ENCODE peak calls at places on chromosome 11, in seven cellular contexts. One of them, this sample, is unnamed.

GRCh38 chr11:80487952-80488351 is 1047.1 kb upstream of the TENM4 start:
- DNase-seq in activated CD4-positive, CD25-positive, alpha-beta regulatory T cell: no peak
- DNase-seq in COLO829: no peak
- DNase-seq in esophagus squamous epithelium: no peak
- DNase-seq in NCI-H1417: no peak
- DNase-seq in NCI-H1092 treated with DMSO at 0.1 percent for 48 hours: no peak
- DNase-seq in heart right ventricle: no peak
- DNase-seq in this sample: no peak

GRCh38 chr11:31813242-31813960 is 2.3 kb upstream of the PAX6 start:
- DNase-seq in activated CD4-positive, CD25-positive, alpha-beta regulatory T cell: no peak
- DNase-seq in COLO829: no peak
- DNase-seq in esophagus squamous epithelium: no peak
- DNase-seq in NCI-H1417: peak
- DNase-seq in NCI-H1092 treated with DMSO at 0.1 percent for 48 hours: no peak
- DNase-seq in heart right ventricle: no peak
- DNase-seq in this sample: no peak

GRCh38 chr11:126332221-126332711 is 23.2 kb upstream of the ST3GAL4 start:
- DNase-seq in activated CD4-positive, CD25-positive, alpha-beta regulatory T cell: no peak
- DNase-seq in COLO829: peak
- DNase-seq in esophagus squamous epithelium: no peak
- DNase-seq in NCI-H1417: no peak
- DNase-seq in NCI-H1092 treated with DMSO at 0.1 percent for 48 hours: no peak
- DNase-seq in heart right ventricle: peak
- DNase-seq in this sample: peak

GRCh38 chr11:62538470-62539237 is 8.0 kb downstream of the AHNAK start:
- DNase-seq in activated CD4-positive, CD25-positive, alpha-beta regulatory T cell: no peak
- DNase-seq in COLO829: no peak
- DNase-seq in esophagus squamous epithelium: no peak
- DNase-seq in NCI-H1417: peak
- DNase-seq in NCI-H1092 treated with DMSO at 0.1 percent for 48 hours: no peak
- DNase-seq in heart right ventricle: no peak
- DNase-seq in this sample: no peak

GRCh38 chr11:35158371-35159081 is 19.6 kb downstream of the CD44 start:
- DNase-seq in activated CD4-positive, CD25-positive, alpha-beta regulatory T cell: no peak
- DNase-seq in COLO829: no peak
- DNase-seq in esophagus squamous epithelium: no peak
- DNase-seq in NCI-H1417: peak
- DNase-seq in NCI-H1092 treated with DMSO at 0.1 percent for 48 hours: no peak
- DNase-seq in heart right ventricle: peak
- DNase-seq in this sample: peak

GRCh38 chr11:27040302-27041115 is at the start of gene BBOX1:
- DNase-seq in activated CD4-positive, CD25-positive, alpha-beta regulatory T cell: no peak
- DNase-seq in COLO829: peak
- DNase-seq in esophagus squamous epithelium: no peak
- DNase-seq in NCI-H1417: peak
- DNase-seq in NCI-H1092 treated with DMSO at 0.1 percent for 48 hours: no peak
- DNase-seq in heart right ventricle: no peak
- DNase-seq in this sample: no peak

GRCh38 chr11:44905131-44905866 is 45.4 kb downstream of the TP53I11 start:
- DNase-seq in activated CD4-positive, CD25-positive, alpha-beta regulatory T cell: no peak
- DNase-seq in COLO829: no peak
- DNase-seq in esophagus squamous epithelium: no peak
- DNase-seq in NCI-H1417: no peak
- DNase-seq in NCI-H1092 treated with DMSO at 0.1 percent for 48 hours: no peak
- DNase-seq in heart right ventricle: no peak
- DNase-seq in this sample: no peak

GRCh38 chr11:64120951-64121569 is 44.9 kb downstream of the MACROD1 start:
- DNase-seq in activated CD4-positive, CD25-positive, alpha-beta regulatory T cell: no peak
- DNase-seq in COLO829: peak
- DNase-seq in esophagus squamous epithelium: no peak
- DNase-seq in NCI-H1417: peak
- DNase-seq in NCI-H1092 treated with DMSO at 0.1 percent for 48 hours: no peak
- DNase-seq in heart right ventricle: peak
- DNase-seq in this sample: no peak

GRCh38 chr11:135037828-135038227 is 625.8 kb upstream of the B3GAT1 start:
- DNase-seq in activated CD4-positive, CD25-positive, alpha-beta regulatory T cell: no peak
- DNase-seq in COLO829: no peak
- DNase-seq in esophagus squamous epithelium: no peak
- DNase-seq in NCI-H1417: no peak
- DNase-seq in NCI-H1092 treated with DMSO at 0.1 percent for 48 hours: no peak
- DNase-seq in heart right ventricle: no peak
- DNase-seq in this sample: no peak

GRCh38 chr11:128814856-128815705 is 52.0 kb downstream of the KCNJ1 start:
- DNase-seq in activated CD4-positive, CD25-positive, alpha-beta regulatory T cell: no peak
- DNase-seq in COLO829: peak
- DNase-seq in esophagus squamous epithelium: no peak
- DNase-seq in NCI-H1417: no peak
- DNase-seq in NCI-H1092 treated with DMSO at 0.1 percent for 48 hours: no peak
- DNase-seq in heart right ventricle: peak
- DNase-seq in this sample: peak

GRCh38 chr11:76049506-76049905 is 156.8 kb downstream of the WNT11 start:
- DNase-seq in activated CD4-positive, CD25-positive, alpha-beta regulatory T cell: no peak
- DNase-seq in COLO829: no peak
- DNase-seq in esophagus squamous epithelium: no peak
- DNase-seq in NCI-H1417: no peak
- DNase-seq in NCI-H1092 treated with DMSO at 0.1 percent for 48 hours: no peak
- DNase-seq in heart right ventricle: no peak
- DNase-seq in this sample: no peak

GRCh38 chr11:118491041-118491440 is 36.2 kb upstream of the TTC36 start:
- DNase-seq in activated CD4-positive, CD25-positive, alpha-beta regulatory T cell: no peak
- DNase-seq in COLO829: no peak
- DNase-seq in esophagus squamous epithelium: no peak
- DNase-seq in NCI-H1417: no peak
- DNase-seq in NCI-H1092 treated with DMSO at 0.1 percent for 48 hours: no peak
- DNase-seq in heart right ventricle: no peak
- DNase-seq in this sample: no peak

GRCh38 chr11:64360403-64360980 is 1.5 kb downstream of the RPS6KA4 start:
- DNase-seq in activated CD4-positive, CD25-positive, alpha-beta regulatory T cell: no peak
- DNase-seq in COLO829: no peak
- DNase-seq in esophagus squamous epithelium: no peak
- DNase-seq in NCI-H1417: peak
- DNase-seq in NCI-H1092 treated with DMSO at 0.1 percent for 48 hours: no peak
- DNase-seq in heart right ventricle: no peak
- DNase-seq in this sample: no peak

GRCh38 chr11:79822771-79823170 is 381.9 kb upstream of the TENM4 start:
- DNase-seq in activated CD4-positive, CD25-positive, alpha-beta regulatory T cell: no peak
- DNase-seq in COLO829: no peak
- DNase-seq in esophagus squamous epithelium: no peak
- DNase-seq in NCI-H1417: no peak
- DNase-seq in NCI-H1092 treated with DMSO at 0.1 percent for 48 hours: no peak
- DNase-seq in heart right ventricle: no peak
- DNase-seq in this sample: no peak

GRCh38 chr11:79312591-79313267 is 128.1 kb downstream of the TENM4 start:
- DNase-seq in activated CD4-positive, CD25-positive, alpha-beta regulatory T cell: no peak
- DNase-seq in COLO829: no peak
- DNase-seq in esophagus squamous epithelium: no peak
- DNase-seq in NCI-H1417: peak
- DNase-seq in NCI-H1092 treated with DMSO at 0.1 percent for 48 hours: peak
- DNase-seq in heart right ventricle: no peak
- DNase-seq in this sample: no peak

GRCh38 chr11:78690588-78690987 is 115.9 kb upstream of the NARS2 start:
- DNase-seq in activated CD4-positive, CD25-positive, alpha-beta regulatory T cell: no peak
- DNase-seq in COLO829: no peak
- DNase-seq in esophagus squamous epithelium: no peak
- DNase-seq in NCI-H1417: no peak
- DNase-seq in NCI-H1092 treated with DMSO at 0.1 percent for 48 hours: no peak
- DNase-seq in heart right ventricle: no peak
- DNase-seq in this sample: no peak

GRCh38 chr11:73990727-73991126 is 8.1 kb upstream of the UCP2 start:
- DNase-seq in activated CD4-positive, CD25-positive, alpha-beta regulatory T cell: no peak
- DNase-seq in COLO829: no peak
- DNase-seq in esophagus squamous epithelium: no peak
- DNase-seq in NCI-H1417: peak
- DNase-seq in NCI-H1092 treated with DMSO at 0.1 percent for 48 hours: no peak
- DNase-seq in heart right ventricle: no peak
- DNase-seq in this sample: no peak

GRCh38 chr11:69643646-69644045 is 2.7 kb downstream of the CCND1 start:
- DNase-seq in activated CD4-positive, CD25-positive, alpha-beta regulatory T cell: no peak
- DNase-seq in COLO829: no peak
- DNase-seq in esophagus squamous epithelium: no peak
- DNase-seq in NCI-H1417: peak
- DNase-seq in NCI-H1092 treated with DMSO at 0.1 percent for 48 hours: no peak
- DNase-seq in heart right ventricle: no peak
- DNase-seq in this sample: no peak

GRCh38 chr11:110331626-110332025 is 35.2 kb upstream of the RDX start:
- DNase-seq in activated CD4-positive, CD25-positive, alpha-beta regulatory T cell: no peak
- DNase-seq in COLO829: peak
- DNase-seq in esophagus squamous epithelium: no peak
- DNase-seq in NCI-H1417: no peak
- DNase-seq in NCI-H1092 treated with DMSO at 0.1 percent for 48 hours: no peak
- DNase-seq in heart right ventricle: no peak
- DNase-seq in this sample: no peak

GRCh38 chr11:1879941-1880720 is 11.6 kb downstream of the PRR33 start:
- DNase-seq in activated CD4-positive, CD25-positive, alpha-beta regulatory T cell: no peak
- DNase-seq in COLO829: no peak
- DNase-seq in esophagus squamous epithelium: no peak
- DNase-seq in NCI-H1417: no peak
- DNase-seq in NCI-H1092 treated with DMSO at 0.1 percent for 48 hours: no peak
- DNase-seq in heart right ventricle: peak
- DNase-seq in this sample: peak

GRCh38 chr11:102061276-102061675 is 14.0 kb downstream of the CFAP300 start:
- DNase-seq in activated CD4-positive, CD25-positive, alpha-beta regulatory T cell: no peak
- DNase-seq in COLO829: peak
- DNase-seq in esophagus squamous epithelium: no peak
- DNase-seq in NCI-H1417: no peak
- DNase-seq in NCI-H1092 treated with DMSO at 0.1 percent for 48 hours: no peak
- DNase-seq in heart right ventricle: no peak
- DNase-seq in this sample: no peak

GRCh38 chr11:79013509-79013908 is 427.3 kb downstream of the TENM4 start:
- DNase-seq in activated CD4-positive, CD25-positive, alpha-beta regulatory T cell: no peak
- DNase-seq in COLO829: no peak
- DNase-seq in esophagus squamous epithelium: no peak
- DNase-seq in NCI-H1417: no peak
- DNase-seq in NCI-H1092 treated with DMSO at 0.1 percent for 48 hours: no peak
- DNase-seq in heart right ventricle: no peak
- DNase-seq in this sample: no peak

GRCh38 chr11:19597194-19597593 is 115.4 kb upstream of the NAV2 start:
- DNase-seq in activated CD4-positive, CD25-positive, alpha-beta regulatory T cell: no peak
- DNase-seq in COLO829: peak
- DNase-seq in esophagus squamous epithelium: no peak
- DNase-seq in NCI-H1417: no peak
- DNase-seq in NCI-H1092 treated with DMSO at 0.1 percent for 48 hours: no peak
- DNase-seq in heart right ventricle: no peak
- DNase-seq in this sample: no peak

GRCh38 chr11:11435673-11436072 is 82.6 kb upstream of the CSNK2A3 start:
- DNase-seq in activated CD4-positive, CD25-positive, alpha-beta regulatory T cell: no peak
- DNase-seq in COLO829: no peak
- DNase-seq in esophagus squamous epithelium: no peak
- DNase-seq in NCI-H1417: no peak
- DNase-seq in NCI-H1092 treated with DMSO at 0.1 percent for 48 hours: no peak
- DNase-seq in heart right ventricle: no peak
- DNase-seq in this sample: peak

GRCh38 chr11:124612045-124612444 is 817 bp downstream of the PANX3 start:
- DNase-seq in activated CD4-positive, CD25-positive, alpha-beta regulatory T cell: no peak
- DNase-seq in COLO829: no peak
- DNase-seq in esophagus squamous epithelium: no peak
- DNase-seq in NCI-H1417: peak
- DNase-seq in NCI-H1092 treated with DMSO at 0.1 percent for 48 hours: peak
- DNase-seq in heart right ventricle: no peak
- DNase-seq in this sample: no peak

GRCh38 chr11:62757846-62758788 is 3.3 kb upstream of the POLR2G start:
- DNase-seq in activated CD4-positive, CD25-positive, alpha-beta regulatory T cell: no peak
- DNase-seq in COLO829: no peak
- DNase-seq in esophagus squamous epithelium: no peak
- DNase-seq in NCI-H1417: no peak
- DNase-seq in NCI-H1092 treated with DMSO at 0.1 percent for 48 hours: no peak
- DNase-seq in heart right ventricle: no peak
- DNase-seq in this sample: no peak